ENCODE peak calls at places on chromosomes 6 and 20, in ten cellular contexts. One of them, this sample, is unnamed.

GRCh38 chr6:78460711-78461110 is 406.6 kb upstream of the IRAK1BP1 start:
- DNase-seq in astrocyte of the spinal cord: no peak
- DNase-seq in right lobe of liver: no peak
- DNase-seq in caudate nucleus: no peak
- DNase-seq in Ammon's horn: no peak
- DNase-seq in SK-N-SH: no peak
- DNase-seq in LHCN-M2: no peak
- DNase-seq in cardiac fibroblast: no peak
- DNase-seq in nucleus accumbens: no peak
- DNase-seq in KBM-7: no peak
- DNase-seq in this sample: no peak

GRCh38 chr20:10679269-10679668 is 5.5 kb upstream of the JAG1 start:
- DNase-seq in caudate nucleus: no peak
- DNase-seq in astrocyte of the spinal cord: no peak
- DNase-seq in LHCN-M2: no peak
- DNase-seq in Ammon's horn: no peak
- DNase-seq in KBM-7: no peak
- DNase-seq in right lobe of liver: no peak
- DNase-seq in cardiac fibroblast: peak; percentile 64
- DNase-seq in SK-N-SH: no peak
- DNase-seq in nucleus accumbens: no peak
- DNase-seq in this sample: no peak

GRCh38 chr20:25148181-25148981 is 47.1 kb upstream of the ENTPD6 start:
- DNase-seq in astrocyte of the spinal cord: peak; percentile 37
- DNase-seq in caudate nucleus: no peak
- DNase-seq in Ammon's horn: peak; percentile 53
- DNase-seq in nucleus accumbens: peak; percentile 60
- DNase-seq in SK-N-SH: peak; percentile 56
- DNase-seq in KBM-7: peak; percentile 5
- DNase-seq in right lobe of liver: no peak
- DNase-seq in cardiac fibroblast: peak; percentile 40
- DNase-seq in LHCN-M2: peak; percentile 40
- DNase-seq in this sample: peak; percentile 75

GRCh38 chr6:100877851-100878250 is 3.3 kb downstream of the ASCC3 start:
- DNase-seq in SK-N-SH: no peak
- DNase-seq in right lobe of liver: no peak
- DNase-seq in Ammon's horn: no peak
- DNase-seq in KBM-7: no peak
- DNase-seq in cardiac fibroblast: no peak
- DNase-seq in caudate nucleus: no peak
- DNase-seq in astrocyte of the spinal cord: no peak
- DNase-seq in nucleus accumbens: no peak
- DNase-seq in LHCN-M2: no peak
- DNase-seq in this sample: no peak

GRCh38 chr6:122798099-122798641 is 9.1 kb downstream of the SMPDL3A start:
- DNase-seq in SK-N-SH: no peak
- DNase-seq in astrocyte of the spinal cord: peak; percentile 85
- DNase-seq in LHCN-M2: peak; percentile 92
- DNase-seq in cardiac fibroblast: peak; percentile 82
- DNase-seq in right lobe of liver: peak; percentile 84
- DNase-seq in nucleus accumbens: no peak
- DNase-seq in KBM-7: no peak
- DNase-seq in Ammon's horn: no peak
- DNase-seq in caudate nucleus: no peak
- DNase-seq in this sample: peak; percentile 65

GRCh38 chr20:48639899-48640298 is 187.9 kb downstream of the PREX1 start:
- DNase-seq in caudate nucleus: no peak
- DNase-seq in Ammon's horn: no peak
- DNase-seq in nucleus accumbens: no peak
- DNase-seq in astrocyte of the spinal cord: no peak
- DNase-seq in SK-N-SH: no peak
- DNase-seq in cardiac fibroblast: no peak
- DNase-seq in KBM-7: no peak
- DNase-seq in LHCN-M2: no peak
- DNase-seq in right lobe of liver: no peak
- DNase-seq in this sample: no peak

GRCh38 chr6:29558439-29559079 is 973 bp downstream of the UBD start:
- DNase-seq in Ammon's horn: no peak
- DNase-seq in SK-N-SH: no peak
- DNase-seq in caudate nucleus: no peak
- DNase-seq in cardiac fibroblast: no peak
- DNase-seq in right lobe of liver: no peak
- DNase-seq in LHCN-M2: no peak
- DNase-seq in KBM-7: no peak
- DNase-seq in astrocyte of the spinal cord: no peak
- DNase-seq in nucleus accumbens: no peak
- DNase-seq in this sample: no peak

GRCh38 chr6:89375427-89375868 is 22.9 kb upstream of the UBE2J1 start:
- DNase-seq in caudate nucleus: no peak
- DNase-seq in Ammon's horn: peak; percentile 67
- DNase-seq in LHCN-M2: peak; percentile 26
- DNase-seq in cardiac fibroblast: peak; percentile 5
- DNase-seq in KBM-7: peak; percentile 84
- DNase-seq in astrocyte of the spinal cord: no peak
- DNase-seq in SK-N-SH: peak; percentile 60
- DNase-seq in nucleus accumbens: no peak
- DNase-seq in right lobe of liver: no peak
- DNase-seq in this sample: no peak

This sample was measured in AG20443.